ENCODE peak calls at places on chromosomes 5 and 9, in ten cellular contexts. One of them, this sample, is unnamed.

GRCh38 chr9:38160613-38161215 is 91.7 kb upstream of the SHB start:
- DNase-seq in H7: peak; percentile 85
- DNase-seq in coronary artery: peak; percentile 70
- DNase-seq in mesenteric fat pad: no peak
- DNase-seq in smooth muscle cell of the brain vasculature: peak; percentile 3
- DNase-seq in NCI-H524: peak; percentile 3
- DNase-seq in amygdala: no peak
- DNase-seq in stimulated activated naive B cell treated with anti-CD40 and anti-IgM and Interleukin-4, amounts not matched to agents 10 μg/mL and 1 μg/mL and 100 μg/mL, for 72 hours: peak; percentile 14
- DNase-seq in activated naive CD8-positive, alpha-beta T cell treated with anti-CD3 and anti-CD28 coated beads, Interleukin-2, amount 50 U/mL, for 24 hours: peak; percentile 74
- DNase-seq in GM19239: peak; percentile 52
- DNase-seq in this sample: peak; percentile 79

GRCh38 chr5:40813698-40814281 is 15.6 kb upstream of the PRKAA1 start:
- DNase-seq in smooth muscle cell of the brain vasculature: no peak
- DNase-seq in stimulated activated naive B cell treated with anti-CD40 and anti-IgM and Interleukin-4, amounts not matched to agents 10 μg/mL and 1 μg/mL and 100 μg/mL, for 72 hours: no peak
- DNase-seq in amygdala: no peak
- DNase-seq in NCI-H524: no peak
- DNase-seq in activated naive CD8-positive, alpha-beta T cell treated with anti-CD3 and anti-CD28 coated beads, Interleukin-2, amount 50 U/mL, for 24 hours: peak; percentile 31
- DNase-seq in mesenteric fat pad: no peak
- DNase-seq in coronary artery: no peak
- DNase-seq in GM19239: no peak
- DNase-seq in H7: no peak
- DNase-seq in this sample: peak; percentile 68

GRCh38 chr5:39015743-39016586 is 58.2 kb downstream of the RICTOR start:
- DNase-seq in coronary artery: no peak
- DNase-seq in NCI-H524: no peak
- DNase-seq in H7: no peak
- DNase-seq in amygdala: no peak
- DNase-seq in mesenteric fat pad: no peak
- DNase-seq in GM19239: no peak
- DNase-seq in smooth muscle cell of the brain vasculature: no peak
- DNase-seq in activated naive CD8-positive, alpha-beta T cell treated with anti-CD3 and anti-CD28 coated beads, Interleukin-2, amount 50 U/mL, for 24 hours: no peak
- DNase-seq in stimulated activated naive B cell treated with anti-CD40 and anti-IgM and Interleukin-4, amounts not matched to agents 10 μg/mL and 1 μg/mL and 100 μg/mL, for 72 hours: no peak
- DNase-seq in this sample: no peak

GRCh38 chr5:142425286-142426065 is 100.7 kb upstream of the SPRY4 start:
- DNase-seq in smooth muscle cell of the brain vasculature: no peak
- DNase-seq in H7: no peak
- DNase-seq in NCI-H524: no peak
- DNase-seq in coronary artery: peak; percentile 2
- DNase-seq in mesenteric fat pad: peak; percentile 33
- DNase-seq in amygdala: no peak
- DNase-seq in activated naive CD8-positive, alpha-beta T cell treated with anti-CD3 and anti-CD28 coated beads, Interleukin-2, amount 50 U/mL, for 24 hours: no peak
- DNase-seq in GM19239: no peak
- DNase-seq in stimulated activated naive B cell treated with anti-CD40 and anti-IgM and Interleukin-4, amounts not matched to agents 10 μg/mL and 1 μg/mL and 100 μg/mL, for 72 hours: no peak
- DNase-seq in this sample: no peak

GRCh38 chr9:37928552-37929430 is 24.9 kb upstream of the SLC25A51 start:
- DNase-seq in amygdala: no peak
- DNase-seq in activated naive CD8-positive, alpha-beta T cell treated with anti-CD3 and anti-CD28 coated beads, Interleukin-2, amount 50 U/mL, for 24 hours: no peak
- DNase-seq in GM19239: no peak
- DNase-seq in coronary artery: no peak
- DNase-seq in NCI-H524: no peak
- DNase-seq in H7: no peak
- DNase-seq in mesenteric fat pad: no peak
- DNase-seq in smooth muscle cell of the brain vasculature: no peak
- DNase-seq in stimulated activated naive B cell treated with anti-CD40 and anti-IgM and Interleukin-4, amounts not matched to agents 10 μg/mL and 1 μg/mL and 100 μg/mL, for 72 hours: no peak
- DNase-seq in this sample: no peak

GRCh38 chr5:167378894-167379723 is 912.3 kb upstream of the WWC1 start:
- DNase-seq in NCI-H524: no peak
- DNase-seq in coronary artery: no peak
- DNase-seq in GM19239: no peak
- DNase-seq in activated naive CD8-positive, alpha-beta T cell treated with anti-CD3 and anti-CD28 coated beads, Interleukin-2, amount 50 U/mL, for 24 hours: no peak
- DNase-seq in smooth muscle cell of the brain vasculature: no peak
- DNase-seq in amygdala: no peak
- DNase-seq in mesenteric fat pad: no peak
- DNase-seq in stimulated activated naive B cell treated with anti-CD40 and anti-IgM and Interleukin-4, amounts not matched to agents 10 μg/mL and 1 μg/mL and 100 μg/mL, for 72 hours: no peak
- DNase-seq in H7: no peak
- DNase-seq in this sample: no peak

GRCh38 chr5:124000558-124000957 is 488.6 kb downstream of the CSNK1G3 start:
- DNase-seq in mesenteric fat pad: no peak
- DNase-seq in stimulated activated naive B cell treated with anti-CD40 and anti-IgM and Interleukin-4, amounts not matched to agents 10 μg/mL and 1 μg/mL and 100 μg/mL, for 72 hours: no peak
- DNase-seq in activated naive CD8-positive, alpha-beta T cell treated with anti-CD3 and anti-CD28 coated beads, Interleukin-2, amount 50 U/mL, for 24 hours: no peak
- DNase-seq in GM19239: no peak
- DNase-seq in NCI-H524: no peak
- DNase-seq in smooth muscle cell of the brain vasculature: no peak
- DNase-seq in amygdala: no peak
- DNase-seq in H7: no peak
- DNase-seq in coronary artery: no peak
- DNase-seq in this sample: no peak

GRCh38 chr5:141866111-141866510 is 12.1 kb downstream of the PCDH1 start:
- DNase-seq in activated naive CD8-positive, alpha-beta T cell treated with anti-CD3 and anti-CD28 coated beads, Interleukin-2, amount 50 U/mL, for 24 hours: no peak
- DNase-seq in H7: no peak
- DNase-seq in stimulated activated naive B cell treated with anti-CD40 and anti-IgM and Interleukin-4, amounts not matched to agents 10 μg/mL and 1 μg/mL and 100 μg/mL, for 72 hours: no peak
- DNase-seq in NCI-H524: no peak
- DNase-seq in mesenteric fat pad: no peak
- DNase-seq in smooth muscle cell of the brain vasculature: no peak
- DNase-seq in GM19239: no peak
- DNase-seq in amygdala: peak; percentile 91
- DNase-seq in coronary artery: no peak
- DNase-seq in this sample: no peak

GRCh38 chr9:114214686-114215397 is 59.5 kb downstream of the COL27A1 start:
- DNase-seq in NCI-H524: no peak
- DNase-seq in coronary artery: no peak
- DNase-seq in H7: no peak
- DNase-seq in amygdala: no peak
- DNase-seq in activated naive CD8-positive, alpha-beta T cell treated with anti-CD3 and anti-CD28 coated beads, Interleukin-2, amount 50 U/mL, for 24 hours: no peak
- DNase-seq in stimulated activated naive B cell treated with anti-CD40 and anti-IgM and Interleukin-4, amounts not matched to agents 10 μg/mL and 1 μg/mL and 100 μg/mL, for 72 hours: no peak
- DNase-seq in mesenteric fat pad: no peak
- DNase-seq in GM19239: no peak
- DNase-seq in smooth muscle cell of the brain vasculature: no peak
- DNase-seq in this sample: no peak

GRCh38 chr5:87074072-87074471 is 193.6 kb upstream of the RASA1 start:
- DNase-seq in H7: no peak
- DNase-seq in smooth muscle cell of the brain vasculature: no peak
- DNase-seq in amygdala: no peak
- DNase-seq in stimulated activated naive B cell treated with anti-CD40 and anti-IgM and Interleukin-4, amounts not matched to agents 10 μg/mL and 1 μg/mL and 100 μg/mL, for 72 hours: no peak
- DNase-seq in activated naive CD8-positive, alpha-beta T cell treated with anti-CD3 and anti-CD28 coated beads, Interleukin-2, amount 50 U/mL, for 24 hours: no peak
- DNase-seq in NCI-H524: no peak
- DNase-seq in mesenteric fat pad: no peak
- DNase-seq in coronary artery: no peak
- DNase-seq in GM19239: no peak
- DNase-seq in this sample: no peak

GRCh38 chr5:53616939-53617549 is 56.6 kb downstream of the NDUFS4 start:
- DNase-seq in smooth muscle cell of the brain vasculature: no peak
- DNase-seq in amygdala: no peak
- DNase-seq in stimulated activated naive B cell treated with anti-CD40 and anti-IgM and Interleukin-4, amounts not matched to agents 10 μg/mL and 1 μg/mL and 100 μg/mL, for 72 hours: no peak
- DNase-seq in GM19239: no peak
- DNase-seq in H7: no peak
- DNase-seq in activated naive CD8-positive, alpha-beta T cell treated with anti-CD3 and anti-CD28 coated beads, Interleukin-2, amount 50 U/mL, for 24 hours: no peak
- DNase-seq in mesenteric fat pad: no peak
- DNase-seq in coronary artery: no peak
- DNase-seq in NCI-H524: no peak
- DNase-seq in this sample: no peak

GRCh38 chr5:89996892-89997291 is 412.7 kb downstream of the CETN3 start:
- DNase-seq in activated naive CD8-positive, alpha-beta T cell treated with anti-CD3 and anti-CD28 coated beads, Interleukin-2, amount 50 U/mL, for 24 hours: no peak
- DNase-seq in smooth muscle cell of the brain vasculature: no peak
- DNase-seq in mesenteric fat pad: no peak
- DNase-seq in NCI-H524: no peak
- DNase-seq in amygdala: no peak
- DNase-seq in stimulated activated naive B cell treated with anti-CD40 and anti-IgM and Interleukin-4, amounts not matched to agents 10 μg/mL and 1 μg/mL and 100 μg/mL, for 72 hours: no peak
- DNase-seq in coronary artery: no peak
- DNase-seq in GM19239: no peak
- DNase-seq in H7: no peak
- DNase-seq in this sample: no peak

GRCh38 chr5:91641730-91642350 is 258.7 kb upstream of the ARRDC3 start:
- DNase-seq in mesenteric fat pad: no peak
- DNase-seq in smooth muscle cell of the brain vasculature: peak; percentile 36
- DNase-seq in amygdala: no peak
- DNase-seq in H7: peak; percentile 4
- DNase-seq in stimulated activated naive B cell treated with anti-CD40 and anti-IgM and Interleukin-4, amounts not matched to agents 10 μg/mL and 1 μg/mL and 100 μg/mL, for 72 hours: no peak
- DNase-seq in GM19239: peak; percentile 2
- DNase-seq in NCI-H524: peak; percentile 39
- DNase-seq in coronary artery: no peak
- DNase-seq in activated naive CD8-positive, alpha-beta T cell treated with anti-CD3 and anti-CD28 coated beads, Interleukin-2, amount 50 U/mL, for 24 hours: no peak
- DNase-seq in this sample: no peak

GRCh38 chr5:139864716-139865483 is 69.3 kb downstream of the PSD2 start:
- DNase-seq in activated naive CD8-positive, alpha-beta T cell treated with anti-CD3 and anti-CD28 coated beads, Interleukin-2, amount 50 U/mL, for 24 hours: no peak
- DNase-seq in smooth muscle cell of the brain vasculature: no peak
- DNase-seq in H7: no peak
- DNase-seq in amygdala: no peak
- DNase-seq in stimulated activated naive B cell treated with anti-CD40 and anti-IgM and Interleukin-4, amounts not matched to agents 10 μg/mL and 1 μg/mL and 100 μg/mL, for 72 hours: no peak
- DNase-seq in NCI-H524: no peak
- DNase-seq in coronary artery: no peak
- DNase-seq in mesenteric fat pad: no peak
- DNase-seq in GM19239: no peak
- DNase-seq in this sample: no peak

GRCh38 chr9:36991516-36992134 is 42.4 kb downstream of the PAX5 start:
- DNase-seq in coronary artery: no peak
- DNase-seq in amygdala: no peak
- DNase-seq in NCI-H524: no peak
- DNase-seq in mesenteric fat pad: no peak
- DNase-seq in activated naive CD8-positive, alpha-beta T cell treated with anti-CD3 and anti-CD28 coated beads, Interleukin-2, amount 50 U/mL, for 24 hours: peak; percentile 68
- DNase-seq in H7: peak; percentile 89
- DNase-seq in smooth muscle cell of the brain vasculature: no peak
- DNase-seq in stimulated activated naive B cell treated with anti-CD40 and anti-IgM and Interleukin-4, amounts not matched to agents 10 μg/mL and 1 μg/mL and 100 μg/mL, for 72 hours: no peak
- DNase-seq in GM19239: no peak
- DNase-seq in this sample: peak; percentile 70

GRCh38 chr5:16552666-16553343 is 64.0 kb downstream of the RETREG1 start:
- DNase-seq in H7: peak; percentile 73
- DNase-seq in activated naive CD8-positive, alpha-beta T cell treated with anti-CD3 and anti-CD28 coated beads, Interleukin-2, amount 50 U/mL, for 24 hours: peak; percentile 56
- DNase-seq in amygdala: peak; percentile 66
- DNase-seq in smooth muscle cell of the brain vasculature: no peak
- DNase-seq in NCI-H524: peak; percentile 65
- DNase-seq in stimulated activated naive B cell treated with anti-CD40 and anti-IgM and Interleukin-4, amounts not matched to agents 10 μg/mL and 1 μg/mL and 100 μg/mL, for 72 hours: peak; percentile 53
- DNase-seq in mesenteric fat pad: no peak
- DNase-seq in GM19239: peak; percentile 25
- DNase-seq in coronary artery: no peak
- DNase-seq in this sample: peak; percentile 80

GRCh38 chr5:37930350-37930749 is 90.5 kb upstream of the GDNF start:
- DNase-seq in coronary artery: no peak
- DNase-seq in GM19239: no peak
- DNase-seq in amygdala: no peak
- DNase-seq in NCI-H524: no peak
- DNase-seq in H7: no peak
- DNase-seq in activated naive CD8-positive, alpha-beta T cell treated with anti-CD3 and anti-CD28 coated beads, Interleukin-2, amount 50 U/mL, for 24 hours: no peak
- DNase-seq in smooth muscle cell of the brain vasculature: no peak
- DNase-seq in mesenteric fat pad: no peak
- DNase-seq in stimulated activated naive B cell treated with anti-CD40 and anti-IgM and Interleukin-4, amounts not matched to agents 10 μg/mL and 1 μg/mL and 100 μg/mL, for 72 hours: no peak
- DNase-seq in this sample: no peak

GRCh38 chr5:123752576-123752975 is 240.6 kb downstream of the CSNK1G3 start:
- DNase-seq in H7: no peak
- DNase-seq in coronary artery: no peak
- DNase-seq in mesenteric fat pad: no peak
- DNase-seq in GM19239: no peak
- DNase-seq in amygdala: no peak
- DNase-seq in NCI-H524: no peak
- DNase-seq in smooth muscle cell of the brain vasculature: peak; percentile 57
- DNase-seq in activated naive CD8-positive, alpha-beta T cell treated with anti-CD3 and anti-CD28 coated beads, Interleukin-2, amount 50 U/mL, for 24 hours: no peak
- DNase-seq in stimulated activated naive B cell treated with anti-CD40 and anti-IgM and Interleukin-4, amounts not matched to agents 10 μg/mL and 1 μg/mL and 100 μg/mL, for 72 hours: no peak
- DNase-seq in this sample: no peak

GRCh38 chr5:23139338-23140171 is 286.4 kb upstream of the CDH12 start:
- DNase-seq in NCI-H524: no peak
- DNase-seq in smooth muscle cell of the brain vasculature: no peak
- DNase-seq in mesenteric fat pad: no peak
- DNase-seq in stimulated activated naive B cell treated with anti-CD40 and anti-IgM and Interleukin-4, amounts not matched to agents 10 μg/mL and 1 μg/mL and 100 μg/mL, for 72 hours: no peak
- DNase-seq in activated naive CD8-positive, alpha-beta T cell treated with anti-CD3 and anti-CD28 coated beads, Interleukin-2, amount 50 U/mL, for 24 hours: no peak
- DNase-seq in GM19239: no peak
- DNase-seq in H7: peak; percentile 11
- DNase-seq in coronary artery: no peak
- DNase-seq in amygdala: no peak
- DNase-seq in this sample: no peak

GRCh38 chr9:89863837-89864236 is 259.0 kb downstream of the GADD45G start:
- DNase-seq in activated naive CD8-positive, alpha-beta T cell treated with anti-CD3 and anti-CD28 coated beads, Interleukin-2, amount 50 U/mL, for 24 hours: no peak
- DNase-seq in GM19239: no peak
- DNase-seq in mesenteric fat pad: no peak
- DNase-seq in smooth muscle cell of the brain vasculature: no peak
- DNase-seq in NCI-H524: no peak
- DNase-seq in H7: no peak
- DNase-seq in stimulated activated naive B cell treated with anti-CD40 and anti-IgM and Interleukin-4, amounts not matched to agents 10 μg/mL and 1 μg/mL and 100 μg/mL, for 72 hours: no peak
- DNase-seq in coronary artery: no peak
- DNase-seq in amygdala: no peak
- DNase-seq in this sample: no peak

GRCh38 chr9:103660830-103661229 is 433.3 kb upstream of the SMC2 start:
- DNase-seq in amygdala: no peak
- DNase-seq in H7: no peak
- DNase-seq in NCI-H524: no peak
- DNase-seq in mesenteric fat pad: no peak
- DNase-seq in coronary artery: no peak
- DNase-seq in stimulated activated naive B cell treated with anti-CD40 and anti-IgM and Interleukin-4, amounts not matched to agents 10 μg/mL and 1 μg/mL and 100 μg/mL, for 72 hours: no peak
- DNase-seq in activated naive CD8-positive, alpha-beta T cell treated with anti-CD3 and anti-CD28 coated beads, Interleukin-2, amount 50 U/mL, for 24 hours: no peak
- DNase-seq in GM19239: no peak
- DNase-seq in smooth muscle cell of the brain vasculature: no peak
- DNase-seq in this sample: no peak

GRCh38 chr5:115948013-115948605 is 14.2 kb upstream of the LVRN start:
- DNase-seq in mesenteric fat pad: no peak
- DNase-seq in NCI-H524: no peak
- DNase-seq in amygdala: no peak
- DNase-seq in stimulated activated naive B cell treated with anti-CD40 and anti-IgM and Interleukin-4, amounts not matched to agents 10 μg/mL and 1 μg/mL and 100 μg/mL, for 72 hours: no peak
- DNase-seq in coronary artery: no peak
- DNase-seq in smooth muscle cell of the brain vasculature: no peak
- DNase-seq in H7: no peak
- DNase-seq in GM19239: no peak
- DNase-seq in activated naive CD8-positive, alpha-beta T cell treated with anti-CD3 and anti-CD28 coated beads, Interleukin-2, amount 50 U/mL, for 24 hours: no peak
- DNase-seq in this sample: no peak

GRCh38 chr5:172412724-172413260 is 41.5 kb downstream of the SH3PXD2B start:
- DNase-seq in H7: peak; percentile 14
- DNase-seq in activated naive CD8-positive, alpha-beta T cell treated with anti-CD3 and anti-CD28 coated beads, Interleukin-2, amount 50 U/mL, for 24 hours: peak; percentile 33
- DNase-seq in stimulated activated naive B cell treated with anti-CD40 and anti-IgM and Interleukin-4, amounts not matched to agents 10 μg/mL and 1 μg/mL and 100 μg/mL, for 72 hours: peak; percentile 11
- DNase-seq in coronary artery: peak; percentile 91
- DNase-seq in GM19239: no peak
- DNase-seq in mesenteric fat pad: peak; percentile 93
- DNase-seq in NCI-H524: no peak
- DNase-seq in amygdala: no peak
- DNase-seq in smooth muscle cell of the brain vasculature: peak; percentile 72
- DNase-seq in this sample: peak; percentile 36

GRCh38 chr9:129397335-129397734 is 219.3 kb upstream of the IER5L start:
- DNase-seq in activated naive CD8-positive, alpha-beta T cell treated with anti-CD3 and anti-CD28 coated beads, Interleukin-2, amount 50 U/mL, for 24 hours: no peak
- DNase-seq in coronary artery: no peak
- DNase-seq in amygdala: no peak
- DNase-seq in NCI-H524: no peak
- DNase-seq in mesenteric fat pad: no peak
- DNase-seq in smooth muscle cell of the brain vasculature: no peak
- DNase-seq in GM19239: no peak
- DNase-seq in H7: no peak
- DNase-seq in stimulated activated naive B cell treated with anti-CD40 and anti-IgM and Interleukin-4, amounts not matched to agents 10 μg/mL and 1 μg/mL and 100 μg/mL, for 72 hours: no peak
- DNase-seq in this sample: no peak

GRCh38 chr9:122258886-122259415 is 5.7 kb downstream of the RBM18 start:
- DNase-seq in H7: no peak
- DNase-seq in GM19239: no peak
- DNase-seq in amygdala: no peak
- DNase-seq in coronary artery: no peak
- DNase-seq in activated naive CD8-positive, alpha-beta T cell treated with anti-CD3 and anti-CD28 coated beads, Interleukin-2, amount 50 U/mL, for 24 hours: no peak
- DNase-seq in NCI-H524: no peak
- DNase-seq in mesenteric fat pad: no peak
- DNase-seq in stimulated activated naive B cell treated with anti-CD40 and anti-IgM and Interleukin-4, amounts not matched to agents 10 μg/mL and 1 μg/mL and 100 μg/mL, for 72 hours: no peak
- DNase-seq in smooth muscle cell of the brain vasculature: no peak
- DNase-seq in this sample: no peak

GRCh38 chr5:137572042-137572695 is 73.0 kb upstream of the SPOCK1 start:
- DNase-seq in amygdala: no peak
- DNase-seq in NCI-H524: no peak
- DNase-seq in smooth muscle cell of the brain vasculature: no peak
- DNase-seq in GM19239: no peak
- DNase-seq in H7: no peak
- DNase-seq in stimulated activated naive B cell treated with anti-CD40 and anti-IgM and Interleukin-4, amounts not matched to agents 10 μg/mL and 1 μg/mL and 100 μg/mL, for 72 hours: no peak
- DNase-seq in mesenteric fat pad: no peak
- DNase-seq in coronary artery: no peak
- DNase-seq in activated naive CD8-positive, alpha-beta T cell treated with anti-CD3 and anti-CD28 coated beads, Interleukin-2, amount 50 U/mL, for 24 hours: no peak
- DNase-seq in this sample: no peak

GRCh38 chr5:114362197-114362976 is 517 bp downstream of the KCNN2 start:
- DNase-seq in activated naive CD8-positive, alpha-beta T cell treated with anti-CD3 and anti-CD28 coated beads, Interleukin-2, amount 50 U/mL, for 24 hours: no peak
- DNase-seq in coronary artery: no peak
- DNase-seq in amygdala: no peak
- DNase-seq in smooth muscle cell of the brain vasculature: no peak
- DNase-seq in GM19239: no peak
- DNase-seq in stimulated activated naive B cell treated with anti-CD40 and anti-IgM and Interleukin-4, amounts not matched to agents 10 μg/mL and 1 μg/mL and 100 μg/mL, for 72 hours: no peak
- DNase-seq in H7: peak; percentile 78
- DNase-seq in NCI-H524: no peak
- DNase-seq in mesenteric fat pad: no peak
- DNase-seq in this sample: peak; percentile 3

GRCh38 chr9:108117775-108118174 is 628.2 kb upstream of the KLF4 start:
- DNase-seq in H7: no peak
- DNase-seq in coronary artery: no peak
- DNase-seq in GM19239: no peak
- DNase-seq in NCI-H524: peak; percentile 97
- DNase-seq in amygdala: no peak
- DNase-seq in mesenteric fat pad: no peak
- DNase-seq in stimulated activated naive B cell treated with anti-CD40 and anti-IgM and Interleukin-4, amounts not matched to agents 10 μg/mL and 1 μg/mL and 100 μg/mL, for 72 hours: no peak
- DNase-seq in activated naive CD8-positive, alpha-beta T cell treated with anti-CD3 and anti-CD28 coated beads, Interleukin-2, amount 50 U/mL, for 24 hours: no peak
- DNase-seq in smooth muscle cell of the brain vasculature: no peak
- DNase-seq in this sample: no peak